ENCODE peak calls at places on chromosomes 3 and 15, in five cellular contexts. O is H1, Y is fibroblast of lung, W is GM23338, X is neural progenitor cell. U is an unnamed sample.

GRCh38 chr3:10283638-10284037 is 9.1 kb downstream of the GHRL start:
- DNase-seq in O (no peak), Y (no peak), W (no peak), X (no peak), U (no peak)

GRCh38 chr3:127672429-127673190 is at the start of gene ABTB1:
- DNase-seq in O (peak; percentile 87), Y (peak; percentile 65), W (peak; percentile 86), X (peak; percentile 93), U (peak; percentile 90)

GRCh38 chr15:38373016-38373415 is 80.9 kb upstream of the FAM98B start:
- DNase-seq in O (no peak), Y (no peak), W (no peak), X (no peak), U (no peak)

GRCh38 chr15:66039117-66039860 is 170.0 kb downstream of the RAB11A start:
- DNase-seq in O (no peak), Y (no peak), W (peak; percentile 67), X (peak; percentile 57), U (no peak)

GRCh38 chr15:71103102-71103676 is 12.1 kb upstream of the THSD4 start:
- DNase-seq in O (peak; percentile 34), Y (peak; percentile 54), W (no peak), X (peak; percentile 26), U (peak; percentile 18)

GRCh38 chr3:40189118-40189517 is 120.4 kb upstream of the EIF1B start:
- DNase-seq in O (peak; percentile 16), Y (no peak), W (no peak), X (no peak), U (no peak)

GRCh38 chr3:25686766-25687165 is 22.1 kb upstream of the TOP2B start:
- DNase-seq in O (no peak), Y (no peak), W (peak; percentile 32), X (no peak), U (no peak)

GRCh38 chr3:197516517-197516889 is 39.3 kb downstream of the BDH1 start:
- DNase-seq in O (no peak), Y (peak; percentile 97), W (no peak), X (no peak), U (no peak)

GRCh38 chr3:119579366-119580147 is at the start of gene ADPRH:
- DNase-seq in O (peak; percentile 88), Y (peak; percentile 75), W (peak; percentile 84), X (peak; percentile 87), U (no peak)

GRCh38 chr3:126872701-126873100 is 110.2 kb upstream of the PLXNA1 start:
- DNase-seq in O (no peak), Y (no peak), W (no peak), X (no peak), U (no peak)

GRCh38 chr15:66429117-66429516 is 42.4 kb downstream of the MAP2K1 start:
- DNase-seq in O (no peak), Y (no peak), W (no peak), X (no peak), U (no peak)

GRCh38 chr3:29410200-29410599 is 129.3 kb downstream of the RBMS3 start:
- DNase-seq in O (no peak), Y (no peak), W (no peak), X (no peak), U (peak; percentile 82)

GRCh38 chr3:11719406-11720219 is 75.9 kb upstream of the VGLL4 start:
- DNase-seq in O (peak; percentile 97), Y (peak; percentile 52), W (peak; percentile 94), X (peak; percentile 93), U (peak; percentile 88)

GRCh38 chr3:115814778-115815380 is 191.6 kb downstream of the GAP43 start:
- DNase-seq in O (peak; percentile 91), Y (peak; percentile 61), W (peak; percentile 91), X (peak; percentile 81), U (peak; percentile 53)

GRCh38 chr3:139953131-139953910 is 18.3 kb downstream of the CLSTN2 start:
- DNase-seq in O (no peak), Y (no peak), W (no peak), X (no peak), U (no peak)

GRCh38 chr3:31959951-31960792 is 20.9 kb downstream of the OSBPL10 start:
- DNase-seq in O (peak; percentile 52), Y (peak; percentile 72), W (peak; percentile 81), X (peak; percentile 34), U (peak; percentile 60)

GRCh38 chr15:88257311-88257901 is 867 bp upstream of the NTRK3 start:
- DNase-seq in O (peak; percentile 71), Y (peak; percentile 25), W (peak; percentile 45), X (peak; percentile 45), U (peak; percentile 38)

GRCh38 chr3:77668398-77668797 is 628.5 kb downstream of the ROBO2 start:
- DNase-seq in O (no peak), Y (no peak), W (no peak), X (no peak), U (no peak)
- H2AFZ ChIP-seq in O (peak overlapping the region; percentile 22), Y (no peak overlapping the region), W (no peak overlapping the region), X (no peak overlapping the region), U (no peak overlapping the region)

GRCh38 chr3:182682263-182683229 is 110.8 kb upstream of the ATP11B start:
- DNase-seq in O (peak; percentile 84), Y (peak; percentile 48), W (peak; percentile 85), X (peak; percentile 87), U (peak; percentile 76)
- TF ChIP-seq CTCF in O (peak; percentile 75), Y (peak; percentile 25), W (peak; percentile 45), X (peak; percentile 55), U (peak; percentile 55)

GRCh38 chr3:150235799-150236198 is 172.3 kb upstream of the TSC22D2 start:
- DNase-seq in O (no peak), Y (peak; percentile 96), W (no peak), X (no peak), U (no peak)
- H2AFZ ChIP-seq in O (no peak overlapping the region), Y (no peak overlapping the region), W (no peak overlapping the region), X (no peak overlapping the region), U (no peak overlapping the region)

DNA sequence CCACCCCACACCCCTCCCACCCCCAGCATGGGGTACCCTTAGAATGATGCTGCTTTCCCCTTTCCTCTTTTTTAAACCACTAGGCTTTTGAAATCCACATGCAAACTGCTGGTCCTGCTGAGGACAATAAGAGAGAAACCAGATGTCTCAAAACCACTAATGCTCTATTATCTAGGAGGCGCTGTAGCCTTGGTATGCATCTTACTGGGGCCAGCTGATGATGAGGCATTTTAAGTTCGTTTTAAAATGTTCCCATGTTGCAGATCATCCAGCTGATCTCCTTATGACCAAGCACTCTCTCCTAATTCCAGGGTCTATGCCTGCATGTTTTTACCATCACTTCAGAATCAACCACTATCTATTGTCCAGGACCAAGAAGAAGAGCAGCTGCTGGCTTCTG is 1.3 kb downstream of the NME9 start:
- DNase-seq in O (no peak), Y (peak; percentile 27), W (peak; percentile 51), X (peak; percentile 33), U (peak; percentile 30)
- TF ChIP-seq CTCF in O (peak; percentile 3), Y (peak; percentile 26), W (peak; percentile 57), X (peak; percentile 27), U (peak; percentile 56)

DNA sequence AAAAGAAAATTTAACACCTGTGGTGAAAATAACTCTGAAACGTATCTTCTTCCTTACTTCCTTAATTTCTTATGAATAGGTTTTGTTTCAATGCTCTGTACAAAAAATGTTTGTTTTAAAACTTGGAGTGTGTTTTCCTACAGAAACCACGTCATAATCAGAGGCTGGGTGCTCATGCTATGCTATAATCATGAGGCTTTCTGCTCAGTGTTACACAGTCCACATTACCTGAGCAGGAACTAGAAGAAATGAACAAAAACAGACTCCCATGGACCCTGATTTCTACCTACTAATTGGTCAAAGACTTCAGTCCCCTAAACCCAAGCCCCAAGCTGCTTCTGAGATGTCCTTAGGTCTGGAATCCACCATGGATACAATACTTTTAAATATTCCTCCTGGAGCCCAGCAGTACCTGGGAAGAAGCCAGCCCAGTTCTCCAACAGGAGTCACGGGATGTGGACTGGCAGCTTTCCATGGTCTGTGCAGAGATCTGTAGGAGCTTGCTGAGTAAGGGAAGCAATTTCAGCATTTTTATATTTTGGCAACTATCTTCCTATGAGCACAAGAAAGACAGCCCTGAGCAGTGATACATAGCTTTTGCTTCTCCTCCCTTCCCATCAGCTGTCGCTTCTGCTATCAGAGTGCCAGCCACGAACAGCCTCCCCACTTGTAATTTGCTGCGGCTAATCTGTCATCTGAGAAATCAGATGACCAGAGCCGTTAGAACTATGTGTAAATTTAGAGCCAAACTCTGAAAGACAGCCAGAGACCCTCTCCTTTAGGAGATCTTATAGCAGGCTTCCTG is 65.5 kb downstream of the WDR72 start:
- DNase-seq in O (no peak), Y (peak; percentile 2), W (no peak), X (no peak), U (no peak)
- H2AFZ ChIP-seq in O (no peak overlapping the region), Y (no peak overlapping the region), W (no peak overlapping the region), X (peak overlapping the region; percentile 85), U (no peak overlapping the region)

GRCh38 chr3:49022751-49023171 is 840 bp downstream of the NDUFAF3 start:
- DNase-seq in O (no peak), Y (no peak), W (peak; percentile 37), X (no peak), U (peak; percentile 59)
- TF ChIP-seq CTCF in O (no peak), Y (no peak), W (no peak), X (no peak), U (no peak)

GRCh38 chr3:124783696-124784095 is 53.4 kb downstream of the UMPS start:
- DNase-seq in O (no peak), Y (peak; percentile 40), W (no peak), X (peak; percentile 20), U (no peak)
- H2AFZ ChIP-seq in O (no peak overlapping the region), Y (no peak overlapping the region), W (no peak overlapping the region), X (no peak overlapping the region), U (no peak overlapping the region)

U was measured in OCI-LY7.